ENCODE peak calls at places on chromosomes 4 and X, in four cellular contexts. B is left lung, E is cardiac muscle cell, S is RWPE1. V is an unnamed sample.

GRCh38 chr4:95142877-95143412 is 385.2 kb downstream of the BMPR1B start:
- DNase-seq in B (peak), E (no peak), S (no peak), V (no peak)

GRCh38 chrX:11913001-11913400 is 155.0 kb downstream of the MSL3 start:
- DNase-seq in B (no peak), E (peak), S (no peak), V (no peak)

GRCh38 chr4:75547647-75548387 is 8.0 kb upstream of the ODAPH start:
- DNase-seq in B (no peak), E (peak), S (no peak), V (peak)

GRCh38 chr4:142236268-142236667 is 599.9 kb downstream of the IL15 start:
- DNase-seq in B (no peak), E (no peak), S (peak), V (no peak)

GRCh38 chr4:71110499-71110898 is 117.0 kb downstream of the DCK start:
- DNase-seq in B (no peak), E (no peak), S (no peak), V (no peak)

GRCh38 chrX:114127411-114128025 is 456.4 kb upstream of the HTR2C start:
- DNase-seq in B (no peak), E (no peak), S (no peak), V (no peak)

GRCh38 chr4:2765832-2766526 is 9.8 kb upstream of the TNIP2 start:
- DNase-seq in B (no peak), E (no peak), S (no peak), V (peak)

GRCh38 chr4:86935833-86936721 is 1.3 kb downstream of the AFF1 start:
- DNase-seq in B (peak), E (peak), S (peak), V (peak)

GRCh38 chr4:102623622-102624021 is 122.5 kb downstream of the NFKB1 start:
- DNase-seq in B (no peak), E (peak), S (no peak), V (no peak)

GRCh38 chr4:140250989-140251552 is 97.1 kb upstream of the MAML3 start:
- DNase-seq in B (no peak), E (no peak), S (no peak), V (no peak)

DNA sequence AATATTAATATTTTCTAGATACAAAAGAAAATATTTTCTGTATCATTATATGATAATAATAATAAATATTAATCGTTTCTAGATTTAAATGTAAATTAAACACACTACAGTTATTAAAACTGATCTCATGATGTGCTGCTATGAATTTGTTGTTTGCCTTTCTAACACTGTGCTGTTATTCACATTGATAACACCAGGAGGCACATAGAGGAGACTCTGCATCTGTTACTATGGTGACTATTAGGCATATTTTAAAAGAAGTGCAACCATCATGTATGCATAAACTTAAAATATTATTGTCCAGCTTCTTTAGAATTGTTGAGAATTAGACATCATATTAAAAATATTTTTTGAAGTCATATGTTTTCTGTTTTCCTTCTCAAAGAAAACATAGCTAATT is 11.8 kb upstream of the PDGFC start:
- DNase-seq in B (no peak), E (peak), S (no peak), V (no peak)
- TF ChIP-seq CTCF in B (peak), E (peak), S (peak), V (no peak)

GRCh38 chr4:1246901-1247810 is 1.8 kb downstream of the CTBP1 start:
- DNase-seq in B (peak), E (no peak), S (no peak), V (peak)
- H3K27ac ChIP-seq in B (peak), E (peak), S (peak), V (peak)

GRCh38 chrX:119145241-119145653 is 17.6 kb upstream of the KIAA1210 start:
- DNase-seq in B (no peak), E (peak), S (peak), V (no peak)
- TF ChIP-seq CTCF in B (no peak), E (peak), S (no peak), V (no peak)

GRCh38 chr4:168876106-168876505 is 133.9 kb downstream of the CBR4 start:
- DNase-seq in B (no peak), E (no peak), S (no peak), V (no peak)
- H3K27ac ChIP-seq in B (no peak), E (no peak), S (peak), V (no peak)

GRCh38 chr4:127965062-127965802 is at the start of the genes ABHD18 and MFSD8:
- DNase-seq in B (peak), E (peak), S (peak), V (peak)
- TF ChIP-seq CTCF in B (no peak), E (peak), S (peak), V (peak)

V was measured in lower lobe of right lung.